ENCODE peak calls at places on chromosomes 16 and 17, in four cellular contexts. F is midbrain, L is ELR, K is GM12891. M is an unnamed sample.

GRCh38 chr17:47929218-47930000 is 12.0 kb upstream of the PNPO start:
- DNase-seq in K (no peak), L (no peak), F (no peak), M (no peak)

GRCh38 chr17:48173191-48173590 is 65.6 kb downstream of the SNX11 start:
- DNase-seq in K (no peak), L (peak), F (no peak), M (no peak)

GRCh38 chr16:17347624-17348023 is 123.1 kb downstream of the XYLT1 start:
- DNase-seq in K (no peak), F (no peak), L (no peak), M (no peak)

GRCh38 chr17:55237268-55237667 is 27.5 kb upstream of the HLF start:
- DNase-seq in L (peak), K (peak), F (no peak), M (no peak)

GRCh38 chr16:87178977-87179376 is 138.2 kb downstream of the C16orf95 start:
- DNase-seq in K (no peak), F (no peak), L (peak), M (peak)

GRCh38 chr17:8479431-8479947 is 43.8 kb downstream of the NDEL1 start:
- DNase-seq in K (no peak), F (peak), L (peak), M (peak)

GRCh38 chr16:84686702-84687298 is 13.0 kb upstream of the USP10 start:
- DNase-seq in K (no peak), L (no peak), F (no peak), M (no peak)

GRCh38 chr17:49861150-49861884 is 13.4 kb upstream of the TAC4 start:
- DNase-seq in K (peak), L (peak), F (no peak), M (no peak)

GRCh38 chr17:70006159-70006558 is 68.9 kb upstream of the KCNJ16 start:
- DNase-seq in F (no peak), L (peak), K (no peak), M (no peak)

GRCh38 chr17:17859909-17860760 is 23.3 kb upstream of the SREBF1 start:
- DNase-seq in K (peak), L (peak), F (peak), M (peak)

GRCh38 chr17:72030067-72030899 is 90.5 kb upstream of the SOX9 start:
- DNase-seq in L (peak), K (peak), F (peak), M (peak)

GRCh38 chr16:69890891-69891282 is 60.2 kb upstream of the CLEC18A start:
- DNase-seq in F (peak), L (no peak), K (no peak), M (no peak)

GRCh38 chr16:1781758-1782407 is 488 bp downstream of the SPSB3 start:
- DNase-seq in F (no peak), L (peak), K (no peak), M (peak)

GRCh38 chr17:3887811-3888210 is 5.0 kb downstream of the CAMKK1 start:
- DNase-seq in F (no peak), K (no peak), L (no peak), M (no peak)

GRCh38 chr17:8359769-8360168 is 16.7 kb downstream of the KRABD2 start:
- DNase-seq in F (no peak), K (no peak), L (peak), M (no peak)

GRCh38 chr16:10688291-10688690 is 6.4 kb downstream of the TEKT5 start:
- DNase-seq in F (no peak), K (no peak), L (no peak), M (no peak)

GRCh38 chr17:42363767-42364585 is 24.3 kb downstream of the STAT3 start:
- DNase-seq in L (no peak), K (no peak), F (no peak), M (no peak)

M was measured in psoas muscle.